ENCODE peak calls at places on chromosome 17, in five cellular contexts. J, D, W, L and Y are unnamed samples.

GRCh38 chr17:83064021-83064731 is 15.2 kb upstream of the METRNL start:
- DNase-seq in J (no peak), W (no peak), D (no peak), L (no peak), Y (no peak)

GRCh38 chr17:4161179-4161559 is 18.2 kb downstream of the CYB5D2 start:
- DNase-seq in D (peak; percentile 92), W (peak; percentile 89), J (peak; percentile 93), L (no peak), Y (no peak)

GRCh38 chr17:40447148-40447644 is 3.9 kb downstream of the IGFBP4 start:
- DNase-seq in J (no peak), W (no peak), D (peak; percentile 50), L (no peak), Y (no peak)

GRCh38 chr17:2683912-2684311 is 27.7 kb downstream of the CLUH start:
- DNase-seq in D (no peak), J (peak; percentile 75), W (peak; percentile 57), L (no peak), Y (no peak)

GRCh38 chr17:48244814-48245213 is 137.2 kb downstream of the SNX11 start:
- DNase-seq in L (no peak), J (no peak), W (peak; percentile 45), D (peak; percentile 25), Y (no peak)

GRCh38 chr17:52410781-52411180 is 252.3 kb upstream of the CA10 start:
- DNase-seq in D (no peak), L (no peak), J (no peak), W (no peak), Y (no peak)

GRCh38 chr17:8611671-8612298 is 18.7 kb downstream of the MYH10 start:
- DNase-seq in D (peak; percentile 33), J (peak; percentile 47), W (peak; percentile 44), L (no peak), Y (no peak)

GRCh38 chr17:43877031-43877430 is 30.1 kb downstream of the CD300LG start:
- DNase-seq in L (no peak), W (no peak), D (no peak), J (no peak), Y (no peak)

GRCh38 chr17:10772425-10773380 is 31.2 kb downstream of the TMEM238L start:
- DNase-seq in J (peak; percentile 15), L (no peak), W (peak; percentile 8), D (peak; percentile 37), Y (no peak)

GRCh38 chr17:499836-500543 is 147.4 kb upstream of the RPH3AL start:
- DNase-seq in L (peak; percentile 61), W (no peak), J (no peak), D (no peak), Y (no peak)

GRCh38 chr17:27552467-27552779 is 78.6 kb upstream of the LGALS9 start:
- DNase-seq in J (peak; percentile 72), L (no peak), W (peak; percentile 49), D (peak; percentile 68), Y (no peak)

GRCh38 chr17:66944365-66945203 is 19.9 kb upstream of the CACNG4 start:
- DNase-seq in J (peak; percentile 38), L (no peak), W (peak; percentile 14), D (no peak), Y (no peak)

GRCh38 chr17:28717578-28718316 is at the start of gene RAB34:
- DNase-seq in D (peak; percentile 85), L (no peak), W (peak; percentile 92), J (peak; percentile 89), Y (no peak)

GRCh38 chr17:34243732-34244299 is 11.3 kb upstream of the CCL2 start:
- DNase-seq in J (no peak), W (no peak), D (no peak), L (no peak), Y (no peak)

GRCh38 chr17:47959825-47960655 is 2.4 kb upstream of the PRR15L start:
- DNase-seq in L (no peak), J (no peak), W (no peak), D (no peak), Y (no peak)

GRCh38 chr17:70661342-70662222 is 492.2 kb downstream of the KCNJ2 start:
- DNase-seq in W (peak; percentile 30), D (peak; percentile 22), L (no peak), J (peak; percentile 12), Y (no peak)

GRCh38 chr17:32323784-32324590 is 18.0 kb downstream of the C17orf75 start:
- DNase-seq in D (no peak), J (peak; percentile 31), L (no peak), W (no peak), Y (no peak)

GRCh38 chr17:14304876-14305636 is 4.2 kb downstream of the HS3ST3B1 start:
- DNase-seq in L (no peak), J (no peak), W (peak; percentile 30), D (peak; percentile 47), Y (no peak)

GRCh38 chr17:66301864-66302741 is at the start of gene PRKCA:
- DNase-seq in W (peak; percentile 72), J (peak; percentile 69), D (peak; percentile 58), L (peak; percentile 85), Y (peak; percentile 65)

GRCh38 chr17:75552847-75553552 is 27.5 kb downstream of the LLGL2 start:
- DNase-seq in J (peak; percentile 20), D (no peak), L (no peak), W (no peak), Y (no peak)

GRCh38 chr17:32519769-32520701 is 33.2 kb downstream of the CDK5R1 start:
- DNase-seq in D (peak; percentile 17), W (no peak), L (peak; percentile 69), J (no peak), Y (peak; percentile 61)

GRCh38 chr17:43943769-43944418 is 1.6 kb upstream of the PPY start:
- DNase-seq in W (peak; percentile 82), D (peak; percentile 75), J (peak; percentile 68), L (peak; percentile 88), Y (peak; percentile 79)

GRCh38 chr17:34368455-34369195 is 5.6 kb upstream of the CCL1 start:
- DNase-seq in L (no peak), W (no peak), J (no peak), D (no peak), Y (no peak)

GRCh38 chr17:67833946-67834631 is 8.8 kb downstream of the BPTF start:
- DNase-seq in L (no peak), D (no peak), J (no peak), W (no peak), Y (no peak)

GRCh38 chr17:47702391-47702995 is 8.5 kb downstream of the TBKBP1 start:
- DNase-seq in W (no peak), L (no peak), J (no peak), D (no peak), Y (no peak)

GRCh38 chr17:79042421-79043190 is 18.6 kb downstream of the C1QTNF1 start:
- DNase-seq in D (peak; percentile 73), J (peak; percentile 59), W (peak; percentile 62), L (peak; percentile 83), Y (peak; percentile 82)

GRCh38 chr17:67132366-67132765 is 88.0 kb downstream of the CACNG1 start:
- DNase-seq in J (no peak), L (no peak), W (no peak), D (no peak), Y (no peak)

GRCh38 chr17:40218006-40218739 is 931 bp upstream of the WIPF2 start:
- DNase-seq in L (no peak), W (no peak), J (no peak), D (no peak), Y (no peak)

GRCh38 chr17:36205637-36206458 is 5.0 kb upstream of the CCL4L2 start:
- DNase-seq in J (no peak), D (no peak), W (no peak), L (no peak), Y (no peak)

GRCh38 chr17:38750312-38751121 is 2.0 kb upstream of the PSMB3 start:
- DNase-seq in D (no peak), W (no peak), L (no peak), J (peak; percentile 22), Y (no peak)

GRCh38 chr17:46150216-46150963 is 42.8 kb downstream of the KANSL1 start:
- DNase-seq in J (no peak), W (no peak), D (no peak), L (no peak), Y (no peak)

GRCh38 chr17:3913531-3914318 is 2.5 kb downstream of the P2RX1 start:
- DNase-seq in J (peak; percentile 76), W (peak; percentile 68), L (peak; percentile 89), D (peak; percentile 70), Y (peak; percentile 90)

GRCh38 chr17:40993856-40994255 is at the start of gene KRTAP3-3:
- DNase-seq in D (no peak), J (no peak), L (no peak), W (no peak), Y (no peak)

DNA sequence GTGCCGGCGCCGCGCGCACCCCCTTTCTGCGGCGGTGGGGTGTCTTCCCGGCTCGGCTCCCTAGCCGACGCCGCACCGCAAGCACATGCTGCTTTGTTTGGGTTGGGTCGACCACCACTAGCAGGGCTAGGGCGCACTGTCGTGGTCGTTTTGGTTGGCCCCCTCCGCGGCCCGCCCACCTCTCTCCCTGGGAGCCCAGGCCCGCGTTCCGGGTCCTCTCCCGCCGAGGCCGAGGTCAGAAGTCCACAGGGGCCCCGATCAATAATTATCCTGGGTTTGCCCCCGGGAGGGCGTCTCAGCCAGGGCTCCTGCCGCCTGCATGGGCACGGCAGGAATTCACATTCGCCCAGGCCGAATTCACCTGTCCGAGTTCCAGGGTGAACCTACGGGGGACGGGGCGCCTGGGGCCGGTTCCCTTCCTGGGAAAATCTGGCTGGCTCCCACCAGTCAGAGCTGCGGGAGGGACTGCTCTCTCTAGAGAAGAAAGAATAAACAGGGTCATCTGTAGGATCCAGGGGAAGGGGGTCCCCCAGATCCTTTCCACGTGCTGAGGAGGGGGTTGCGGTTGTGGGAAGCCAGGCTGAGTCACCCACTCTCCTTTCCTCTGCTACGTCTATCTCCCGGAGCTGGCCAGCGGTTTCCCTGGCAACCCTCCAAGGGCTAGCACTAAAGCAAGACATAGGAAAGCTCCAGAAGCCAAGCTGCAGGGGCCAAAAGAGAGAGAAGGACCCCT is 584 bp upstream of the STAT5B start:
- DNase-seq in W (peak; percentile 85), L (no peak), D (peak; percentile 84), J (peak; percentile 88), Y (no peak)
- TF ChIP-seq CTCF in W (no peak), L (no peak), D (no peak), J (no peak), Y (no peak)

GRCh38 chr17:73643846-73644144 is 450 bp downstream of the SDK2 start:
- DNase-seq in W (no peak), J (no peak), L (no peak), D (no peak), Y (no peak)
- TF ChIP-seq CTCF in W (no peak), J (no peak), L (no peak), D (no peak), Y (no peak)

GRCh38 chr17:58254803-58255202 is 16.4 kb downstream of the LPO start:
- DNase-seq in W (no peak), J (no peak), L (peak; percentile 39), D (no peak), Y (no peak)
- TF ChIP-seq CTCF in W (no peak), J (no peak), L (no peak), D (no peak), Y (peak; percentile 20)

GRCh38 chr17:17904171-17905035 is 67.6 kb upstream of the SREBF1 start:
- DNase-seq in W (no peak), L (no peak), J (no peak), D (no peak), Y (no peak)

GRCh38 chr17:17905036-17905320 is 67.2 kb downstream of the TOM1L2 start:
- DNase-seq in L (no peak), W (no peak), J (no peak), D (no peak), Y (no peak)

GRCh38 chr17:17900615-17901520 is 64.1 kb upstream of the SREBF1 start:
- DNase-seq in L (no peak), J (peak; percentile 94), W (peak; percentile 99), D (peak; percentile 99), Y (no peak)

GRCh38 chr17:17902877-17903276 is 66.1 kb upstream of the SREBF1 start:
- DNase-seq in L (no peak), W (no peak), D (no peak), J (no peak), Y (no peak)

GRCh38 chr17:17902357-17902756 is 65.6 kb upstream of the SREBF1 start:
- DNase-seq in D (no peak), J (no peak), L (no peak), W (no peak), Y (no peak)
- TF ChIP-seq CTCF in D (no peak), J (no peak), L (no peak), W (no peak), Y (peak; percentile 15)